ENCODE peak calls at places on chromosomes 12 and 14, in eight cellular contexts. X is neural progenitor cell; D is activated naive CD4-positive, alpha-beta T cell treated with anti-CD3 and anti-CD28 coated beads, Interleukin-2, amount 10 ng/mL, durations not matched to agents 7 days and 5 days; I is NCI-H1105 treated with DMSO at 0.1 percent for 48 hours; P is activated T-cell treated with anti-CD3 and anti-CD28 coated beads, Interleukin-2, amount 50 U/mL, for 24 hours; H is foreskin melanocyte; A is fibroblast of pulmonary artery; L is activated gamma-delta T cell. Y is an unnamed sample.

GRCh38 chr14:51929156-51929555 is 60.2 kb upstream of the RTRAF start:
- DNase-seq in P (no peak), A (peak), D (no peak), L (no peak), X (no peak), I (no peak), H (no peak), Y (no peak)

GRCh38 chr12:117047810-117048584 is 51.2 kb downstream of the TESC start:
- DNase-seq in H (peak), L (no peak), X (no peak), P (no peak), I (no peak), A (peak), D (no peak), Y (no peak)

GRCh38 chr14:96167224-96168148 is 37.2 kb upstream of the BDKRB2 start:
- DNase-seq in X (no peak), P (no peak), I (no peak), L (no peak), H (peak), A (peak), D (no peak), Y (peak)

GRCh38 chr14:32407170-32407569 is 78.1 kb downstream of the AKAP6 start:
- DNase-seq in D (no peak), H (no peak), A (peak), L (no peak), P (no peak), I (no peak), X (no peak), Y (no peak)

GRCh38 chr12:124754949-124755800 is 108.5 kb downstream of the SCARB1 start:
- DNase-seq in P (no peak), H (peak), X (peak), D (no peak), A (peak), L (no peak), I (no peak), Y (peak)

GRCh38 chr14:65278589-65278988 is 133.9 kb upstream of the FUT8 start:
- DNase-seq in A (no peak), I (no peak), H (no peak), P (no peak), D (no peak), X (no peak), L (no peak), Y (no peak)

GRCh38 chr12:25789520-25789919 is 169.0 kb upstream of the RASSF8 start:
- DNase-seq in L (no peak), P (no peak), A (peak), D (no peak), H (no peak), X (no peak), I (no peak), Y (no peak)

GRCh38 chr14:53570411-53571387 is 385.9 kb downstream of the BMP4 start:
- DNase-seq in P (no peak), A (no peak), I (no peak), L (no peak), X (no peak), H (no peak), D (no peak), Y (no peak)

GRCh38 chr14:29518335-29518734 is 409.3 kb downstream of the PRKD1 start:
- DNase-seq in D (no peak), P (no peak), X (no peak), H (no peak), A (peak), I (peak), L (no peak), Y (no peak)

GRCh38 chr14:53055003-53055402 is 98.1 kb downstream of the DDHD1 start:
- DNase-seq in H (peak), A (peak), D (no peak), L (no peak), I (peak), X (peak), P (no peak), Y (peak)

GRCh38 chr12:75438052-75438754 is 42.4 kb upstream of the GLIPR1 start:
- DNase-seq in X (no peak), L (no peak), P (no peak), D (peak), I (no peak), A (no peak), H (no peak), Y (peak)